ENCODE peak calls at places on chromosome 17, in eight cellular contexts. K is esophagus squamous epithelium; A is RWPE1; P is adrenal gland; D is PC-3; S is breast epithelium; O is heart right ventricle; T is CD8-positive, alpha-beta memory T cell. I is an unnamed sample.

GRCh38 chr17:54992797-54993639 is 24.5 kb downstream of the STXBP4 start:
- DNase-seq in K (no peak), A (peak; percentile 45), O (no peak), D (peak; percentile 82), T (no peak), P (no peak), S (no peak), I (no peak)

GRCh38 chr17:71127416-71127815 is 958.1 kb downstream of the KCNJ2 start:
- DNase-seq in P (no peak), D (peak; percentile 88), T (no peak), S (no peak), K (no peak), A (no peak), O (no peak), I (no peak)

GRCh38 chr17:80279895-80280294 is 19.2 kb downstream of the RNF213 start:
- DNase-seq in O (peak; percentile 63), T (no peak), S (no peak), K (no peak), A (no peak), D (no peak), P (peak; percentile 78), I (peak; percentile 90)

GRCh38 chr17:17844500-17844899 is 7.7 kb upstream of the SREBF1 start:
- DNase-seq in D (no peak), T (no peak), A (no peak), K (no peak), O (no peak), S (no peak), P (no peak), I (no peak)

GRCh38 chr17:57400648-57401047 is 144.3 kb downstream of the MSI2 start:
- DNase-seq in S (no peak), T (no peak), A (no peak), K (no peak), O (no peak), P (no peak), D (peak; percentile 22), I (no peak)

GRCh38 chr17:16484445-16485169 is 7.4 kb downstream of the LRRC75A start:
- DNase-seq in K (no peak), T (no peak), D (no peak), A (no peak), O (no peak), P (peak; percentile 65), S (no peak), I (peak; percentile 43)

GRCh38 chr17:31492880-31493655 is 101.6 kb downstream of the RAB11FIP4 start:
- DNase-seq in T (peak; percentile 42), K (peak; percentile 44), O (no peak), D (no peak), P (peak; percentile 57), A (no peak), S (no peak), I (no peak)

GRCh38 chr17:37672545-37673078 is 29.4 kb upstream of the DDX52 start:
- DNase-seq in D (no peak), S (no peak), K (no peak), O (no peak), P (no peak), A (no peak), T (no peak), I (no peak)

GRCh38 chr17:71633391-71633849 is 487.4 kb upstream of the SOX9 start:
- DNase-seq in D (peak; percentile 98), S (no peak), P (no peak), T (no peak), A (peak; percentile 82), O (no peak), K (no peak), I (no peak)

GRCh38 chr17:61366076-61366714 is 33.4 kb upstream of the TBX2 start:
- DNase-seq in O (no peak), A (no peak), S (no peak), D (no peak), T (no peak), K (no peak), P (no peak), I (no peak)

GRCh38 chr17:15157051-15157450 is 108.1 kb downstream of the PMP22 start:
- DNase-seq in A (no peak), S (no peak), K (no peak), P (peak; percentile 6), D (no peak), O (no peak), T (no peak), I (no peak)

GRCh38 chr17:57939797-57940196 is 15.4 kb downstream of the CUEDC1 start:
- DNase-seq in A (no peak), O (peak; percentile 47), K (peak; percentile 28), D (no peak), T (no peak), S (no peak), P (peak; percentile 35), I (peak; percentile 71)

GRCh38 chr17:2086306-2086705 is 31.4 kb downstream of the HIC1 start:
- DNase-seq in O (no peak), A (no peak), T (no peak), K (no peak), D (no peak), S (no peak), P (no peak), I (no peak)
- H3K27ac ChIP-seq in O (peak overlapping the region; percentile 79), A (no peak overlapping the region), T (no peak overlapping the region), K (peak overlapping the region; percentile 95), D (no peak overlapping the region), S (peak overlapping the region; percentile 97), P (peak overlapping the region; percentile 55), I (no peak overlapping the region)

DNA sequence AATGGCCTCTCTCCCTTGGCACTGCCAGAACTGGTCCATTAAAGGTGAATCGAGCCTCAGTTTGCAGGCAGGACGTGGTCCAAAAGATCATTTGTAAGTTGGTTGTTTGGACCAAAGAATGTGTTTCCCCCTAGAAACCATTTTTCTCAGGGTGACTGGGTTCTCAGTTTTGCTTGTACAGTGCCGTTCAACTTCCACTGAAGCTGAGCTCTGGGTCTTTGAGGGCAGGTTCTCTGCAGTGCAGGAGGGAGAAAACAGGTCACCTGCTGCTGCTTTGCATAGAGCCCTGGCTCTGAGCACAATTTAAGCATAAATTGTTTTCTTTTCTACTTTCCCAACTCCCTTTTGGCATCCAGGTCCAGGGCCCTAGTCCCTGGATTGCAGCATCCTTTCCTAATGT is 8.9 kb upstream of the AMZ2 start:
- DNase-seq in T (no peak), D (no peak), A (no peak), O (no peak), K (no peak), S (no peak), P (no peak), I (no peak)
- H3K27ac ChIP-seq in T (peak overlapping the region; percentile 82), D (no peak overlapping the region), A (no peak overlapping the region), O (no peak overlapping the region), K (peak overlapping the region; percentile 67), S (peak overlapping the region; percentile 19), P (no peak overlapping the region), I (no peak overlapping the region)

GRCh38 chr17:47701603-47702002 is 7.6 kb downstream of the TBKBP1 start:
- DNase-seq in D (no peak), T (no peak), O (no peak), A (no peak), K (no peak), S (no peak), P (no peak), I (peak; percentile 48)
- H3K27ac ChIP-seq in D (no peak overlapping the region), T (peak overlapping the region; percentile 35), O (no peak overlapping the region), A (no peak overlapping the region), K (no peak overlapping the region), S (no peak overlapping the region), P (no peak overlapping the region), I (no peak overlapping the region)

DNA sequence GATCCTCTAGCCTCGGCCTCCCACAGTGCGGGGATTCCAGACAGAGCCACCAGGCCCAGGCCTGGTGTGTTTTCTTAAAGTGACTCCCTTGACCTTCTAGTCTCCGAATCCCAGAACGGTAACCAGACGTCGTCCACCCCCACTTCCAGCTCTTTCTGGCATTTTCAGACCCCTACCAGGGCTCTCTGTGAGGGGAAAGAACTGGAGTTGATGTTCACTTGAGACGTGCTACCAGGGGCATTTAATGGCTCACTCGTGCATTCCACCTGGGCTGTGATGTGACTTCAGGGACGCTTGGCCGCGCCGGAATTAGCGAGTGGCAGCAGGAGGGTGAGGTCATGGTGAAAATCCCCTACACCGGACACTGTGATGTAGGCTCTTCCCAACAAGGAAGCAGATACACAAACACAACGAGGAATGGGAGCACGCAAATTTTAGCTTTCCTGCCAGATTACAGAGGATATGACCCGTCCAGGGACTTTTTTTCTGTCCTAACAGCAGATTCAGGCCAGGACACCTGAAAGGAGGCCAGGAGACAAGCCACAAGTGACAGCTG is 1.1 kb upstream of the GNA13 start:
- DNase-seq in O (peak; percentile 26), K (no peak), T (no peak), P (peak; percentile 44), D (no peak), S (no peak), A (no peak), I (no peak)
- H3K27ac ChIP-seq in O (peak overlapping the region; percentile 95), K (peak overlapping the region; percentile 99), T (peak overlapping the region; percentile 96), P (peak overlapping the region; percentile 93), D (no peak overlapping the region), S (peak overlapping the region; percentile 100), A (peak overlapping the region; percentile 97), I (no peak overlapping the region)

DNA sequence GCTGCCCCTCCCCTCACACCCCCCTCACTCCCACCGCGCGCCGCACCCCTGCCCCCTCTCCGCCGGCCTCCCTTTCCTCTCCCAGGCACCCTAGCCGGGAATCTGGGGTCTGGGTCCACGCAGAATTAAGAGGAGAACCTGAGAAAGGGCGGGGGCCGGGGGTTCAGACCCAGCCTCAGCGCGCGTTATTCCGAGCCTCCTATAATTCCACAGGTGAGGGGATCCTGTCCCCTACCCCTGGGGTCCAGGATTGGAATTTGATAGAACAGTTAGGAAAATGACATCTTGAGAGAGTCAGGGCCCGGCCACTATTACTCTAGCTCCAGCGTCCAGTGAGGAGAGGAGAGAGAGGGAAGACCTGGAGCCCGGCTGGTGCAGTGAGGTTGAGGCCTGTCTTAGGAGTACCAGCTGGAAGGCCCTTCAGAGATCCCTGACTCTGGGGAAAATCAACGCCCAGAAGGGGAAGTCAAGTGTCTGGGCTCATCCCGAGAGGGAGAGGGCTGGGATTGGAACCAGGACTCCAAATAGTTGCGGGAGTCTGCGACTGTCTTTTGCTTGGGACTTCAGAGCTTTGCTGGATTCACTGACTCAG is 17.3 kb downstream of the GRB7 start:
- DNase-seq in D (no peak), T (no peak), P (peak; percentile 19), O (no peak), K (no peak), A (no peak), S (no peak), I (no peak)
- H3K27ac ChIP-seq in D (peak overlapping the region; percentile 26), T (peak overlapping the region; percentile 90), P (peak overlapping the region; percentile 79), O (peak overlapping the region; percentile 99), K (peak overlapping the region; percentile 93), A (peak overlapping the region; percentile 90), S (peak overlapping the region; percentile 97), I (no peak overlapping the region)